ENCODE peak calls at places on chromosomes 6 and 20, in ten cellular contexts. W is CD8-positive, alpha-beta T cell; Z is cardiac muscle cell; Q is HepG2; R is fibroblast of lung; A is neural progenitor cell; X is colonic mucosa; G is testis; L is body of pancreas; M is lower lobe of right lung. T is an unnamed sample.

GRCh38 chr6:2020909-2021308 is 224.5 kb downstream of the GMDS start:
- DNase-seq in W (no peak), Z (no peak), Q (no peak), R (peak; percentile 69), A (no peak), X (no peak), G (no peak), L (no peak), M (no peak), T (no peak)

GRCh38 chr6:15621203-15622044 is 41.4 kb downstream of the DTNBP1 start:
- DNase-seq in W (no peak), Z (peak; percentile 57), Q (no peak), R (no peak), A (peak; percentile 65), X (peak; percentile 34), G (peak; percentile 63), L (peak; percentile 59), M (peak; percentile 75), T (no peak)

GRCh38 chr6:143724876-143725275 is 47.1 kb downstream of the PHACTR2 start:
- DNase-seq in W (no peak), Z (no peak), Q (no peak), R (no peak), A (no peak), X (no peak), G (no peak), L (no peak), M (no peak), T (no peak)

GRCh38 chr20:51727872-51728271 is 40.3 kb downstream of the ATP9A start:
- DNase-seq in W (no peak), Z (no peak), Q (no peak), R (no peak), A (no peak), X (no peak), G (no peak), L (no peak), M (no peak), T (no peak)

GRCh38 chr6:159056432-159056831 is 11.6 kb upstream of the TAGAP start:
- DNase-seq in W (no peak), Z (no peak), Q (no peak), R (no peak), A (no peak), X (no peak), G (no peak), L (no peak), M (no peak), T (no peak)

GRCh38 chr6:88702956-88703556 is 260.4 kb downstream of the RNGTT start:
- DNase-seq in W (no peak), Z (no peak), Q (no peak), R (peak; percentile 13), A (no peak), X (no peak), G (no peak), L (no peak), M (no peak), T (no peak)

GRCh38 chr6:13486679-13487121 is 700 bp downstream of the GFOD1 start:
- DNase-seq in W (peak; percentile 59), Z (peak; percentile 68), Q (peak; percentile 24), R (peak; percentile 72), A (peak; percentile 67), X (peak; percentile 58), G (peak; percentile 59), L (peak; percentile 54), M (peak; percentile 84), T (peak; percentile 77)

GRCh38 chr20:19973920-19974620 is 43.1 kb upstream of the NAA20 start:
- DNase-seq in W (no peak), Z (no peak), Q (no peak), R (peak; percentile 75), A (no peak), X (peak; percentile 48), G (peak; percentile 61), L (peak; percentile 79), M (peak; percentile 71), T (no peak)

GRCh38 chr20:50931306-50932015 is at the start of gene ADNP:
- DNase-seq in W (peak; percentile 89), Z (peak; percentile 96), Q (peak; percentile 88), R (peak; percentile 95), A (peak; percentile 98), X (peak; percentile 94), G (peak; percentile 93), L (peak; percentile 93), M (peak; percentile 92), T (peak; percentile 95)

GRCh38 chr20:50438986-50439407 is 71.2 kb upstream of the PTPN1 start:
- DNase-seq in W (no peak), Z (no peak), Q (no peak), R (peak; percentile 74), A (no peak), X (no peak), G (no peak), L (no peak), M (no peak), T (peak; percentile 100)

GRCh38 chr20:24957326-24957996 is 8.4 kb downstream of the CST7 start:
- DNase-seq in W (no peak), Z (no peak), Q (no peak), R (no peak), A (no peak), X (no peak), G (no peak), L (no peak), M (peak; percentile 36), T (peak; percentile 38)

GRCh38 chr6:93621400-93621799 is 202.0 kb upstream of the EPHA7 start:
- DNase-seq in W (no peak), Z (no peak), Q (no peak), R (no peak), A (peak; percentile 22), X (no peak), G (no peak), L (no peak), M (no peak), T (no peak)

GRCh38 chr20:38453941-38454340 is 18.7 kb upstream of the RALGAPB start:
- DNase-seq in W (no peak), Z (no peak), Q (no peak), R (no peak), A (no peak), X (no peak), G (no peak), L (no peak), M (no peak), T (no peak)

GRCh38 chr6:13355969-13356368 is 27.6 kb upstream of the TBC1D7 start:
- DNase-seq in W (no peak), Z (no peak), Q (no peak), R (peak; percentile 36), A (no peak), X (no peak), G (no peak), L (no peak), M (no peak), T (no peak)

GRCh38 chr20:20231528-20232298 is 136.2 kb upstream of the INSM1 start:
- DNase-seq in W (no peak), Z (no peak), Q (no peak), R (no peak), A (no peak), X (no peak), G (no peak), L (no peak), M (no peak), T (no peak)

GRCh38 chr20:40787922-40788321 is 98.9 kb upstream of the MAFB start:
- DNase-seq in W (no peak), Z (no peak), Q (no peak), R (no peak), A (no peak), X (no peak), G (no peak), L (no peak), M (no peak), T (no peak)
- H3K4me1 ChIP-seq in W (no peaks in the 10 kb centered on the region), Z (no peaks in the 10 kb centered on the region), Q (no peaks in the 10 kb centered on the region), R (no peaks in the 10 kb centered on the region), A (no peaks in the 10 kb centered on the region), X (no peaks in the 10 kb centered on the region), G (no peaks in the 10 kb centered on the region), L (no peaks in the 10 kb centered on the region), M (no peaks in the 10 kb centered on the region), T (no peaks in the 10 kb centered on the region)

DNA sequence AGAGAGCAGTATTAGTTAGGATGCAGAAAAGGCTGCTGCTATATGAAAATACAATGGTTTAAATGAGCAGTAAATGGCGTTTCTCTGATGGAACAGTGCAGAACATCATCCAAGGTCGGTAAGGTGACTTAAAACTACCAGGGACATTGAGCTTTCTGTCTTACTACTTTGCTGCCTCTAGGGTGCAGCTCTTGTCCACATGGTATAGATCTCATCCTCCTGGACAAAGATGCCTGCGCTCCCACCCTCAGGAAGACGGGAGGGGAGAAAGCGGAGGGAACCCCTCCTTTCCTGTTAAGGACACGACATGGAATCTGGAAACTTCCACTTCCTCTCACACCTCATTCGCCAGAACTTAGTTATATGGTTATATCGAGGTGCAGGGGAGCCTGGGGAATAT is 224.4 kb upstream of the TSHZ2 start:
- DNase-seq in W (no peak), Z (peak; percentile 35), Q (peak; percentile 37), R (peak; percentile 10), A (peak; percentile 58), X (no peak), G (peak; percentile 18), L (peak; percentile 12), M (no peak), T (no peak)
- TF ChIP-seq CTCF in W (no peak), Z (peak; percentile 53), Q (peak; percentile 82), R (no peak), A (peak; percentile 58), X (no peak), G (no peak), L (peak; percentile 8), M (no peak), T (peak; percentile 74)

GRCh38 chr20:62569615-62570014 is 72.7 kb upstream of the SLCO4A1 start:
- DNase-seq in W (no peak), Z (no peak), Q (no peak), R (no peak), A (no peak), X (no peak), G (no peak), L (no peak), M (no peak), T (no peak)
- H3K4me1 ChIP-seq in W (no peaks in the 10 kb centered on the region), Z (no peaks in the 10 kb centered on the region), Q (no peaks in the 10 kb centered on the region), R (no peaks in the 10 kb centered on the region), A (no peaks in the 10 kb centered on the region), X (no peaks in the 10 kb centered on the region), G (no peaks in the 10 kb centered on the region), L (no peaks in the 10 kb centered on the region), M (no peaks in the 10 kb centered on the region), T (no peaks in the 10 kb centered on the region)

GRCh38 chr6:33828764-33829731 is 25.2 kb upstream of the MLN start:
- DNase-seq in W (no peak), Z (peak; percentile 37), Q (no peak), R (no peak), A (no peak), X (no peak), G (no peak), L (no peak), M (peak; percentile 21), T (no peak)

GRCh38 chr6:33824461-33825154 is 20.8 kb upstream of the MLN start:
- DNase-seq in W (no peak), Z (no peak), Q (no peak), R (no peak), A (no peak), X (peak; percentile 69), G (no peak), L (no peak), M (peak; percentile 75), T (no peak)

GRCh38 chr6:33827546-33828451 is 24.0 kb upstream of the MLN start:
- DNase-seq in W (no peak), Z (no peak), Q (no peak), R (peak; percentile 13), A (no peak), X (peak; percentile 42), G (no peak), L (no peak), M (peak; percentile 38), T (peak; percentile 30)

GRCh38 chr6:33828452-33828763 is 24.6 kb upstream of the MLN start:
- DNase-seq in W (no peak), Z (no peak), Q (no peak), R (no peak), A (no peak), X (no peak), G (no peak), L (no peak), M (no peak), T (no peak)

GRCh38 chr6:33826537-33826936 is 22.7 kb upstream of the MLN start:
- DNase-seq in W (no peak), Z (no peak), Q (no peak), R (no peak), A (no peak), X (peak; percentile 26), G (no peak), L (no peak), M (no peak), T (peak; percentile 27)
- TF ChIP-seq CTCF in W (no peak), Z (no peak), Q (peak; percentile 31), R (no peak), A (no peak), X (no peak), G (no peak), L (no peak), M (no peak), T (no peak)